ENCODE peak calls at places on chromosomes 12 and 14, in five cellular contexts. J, Q, W, I and A are unnamed samples.

GRCh38 chr14:27528328-27528727 is 930.5 kb upstream of the NOVA1 start:
- DNase-seq in J (no peak), Q (peak), W (no peak), I (no peak), A (peak)

GRCh38 chr12:29796823-29797263 is 13.1 kb upstream of the TMTC1 start:
- DNase-seq in J (no peak), Q (peak), W (no peak), I (no peak), A (peak)

GRCh38 chr14:81831128-81831815 is 297.6 kb upstream of the SEL1L start:
- DNase-seq in J (no peak), Q (peak), I (no peak), W (no peak), A (peak)

GRCh38 chr12:11902525-11902875 is 168.2 kb upstream of the BCL2L14 start:
- DNase-seq in Q (no peak), W (no peak), J (no peak), I (no peak), A (no peak)

GRCh38 chr12:31591308-31591901 is 469 bp upstream of the DENND5B start:
- DNase-seq in J (no peak), I (peak), W (no peak), Q (no peak), A (peak)

GRCh38 chr14:34770901-34771300 is 56.5 kb upstream of the CFL2 start:
- DNase-seq in W (no peak), I (no peak), Q (no peak), J (no peak), A (no peak)

GRCh38 chr12:28171356-28172060 is 18.7 kb upstream of the CCDC91 start:
- DNase-seq in Q (peak), I (no peak), W (no peak), J (no peak), A (peak)

GRCh38 chr14:79585845-79586244 is 625.5 kb downstream of the DIO2 start:
- DNase-seq in Q (no peak), J (no peak), I (no peak), W (no peak), A (no peak)

GRCh38 chr12:53145861-53146260 is 34.7 kb upstream of the ZNF740 start:
- DNase-seq in J (no peak), I (no peak), W (no peak), Q (no peak), A (no peak)

GRCh38 chr14:81211844-81212243 is 8.9 kb downstream of the GTF2A1 start:
- DNase-seq in Q (no peak), J (no peak), I (no peak), W (no peak), A (peak)

GRCh38 chr12:124545508-124546418 is 21.6 kb downstream of the NCOR2 start:
- DNase-seq in J (peak), W (no peak), I (peak), Q (no peak), A (no peak)

GRCh38 chr12:121600702-121601336 is 20.0 kb upstream of the KDM2B start:
- DNase-seq in W (no peak), I (no peak), J (no peak), Q (no peak), A (no peak)

GRCh38 chr14:77520626-77521025 is 22.0 kb upstream of the ISM2 start:
- DNase-seq in I (no peak), Q (no peak), W (no peak), J (no peak), A (no peak)

GRCh38 chr14:100522616-100523021 is 64.6 kb downstream of the BEGAIN start:
- DNase-seq in I (no peak), J (no peak), W (no peak), Q (no peak), A (no peak)

GRCh38 chr14:52951730-52952481 is 1.1 kb upstream of the FERMT2 start:
- DNase-seq in J (no peak), W (no peak), I (peak), Q (peak), A (peak)

GRCh38 chr12:72491399-72491798 is 219.2 kb downstream of the TRHDE start:
- DNase-seq in W (no peak), J (no peak), I (no peak), Q (no peak), A (no peak)

GRCh38 chr14:60561845-60562746 is 53.1 kb downstream of the SIX6 start:
- DNase-seq in I (peak), Q (peak), J (no peak), W (no peak), A (peak)

GRCh38 chr12:32240210-32240609 is 133.6 kb downstream of the BICD1 start:
- DNase-seq in Q (no peak), W (no peak), J (no peak), I (no peak), A (peak)

GRCh38 chr12:6635375-6635855 is 344 bp downstream of the LPAR5 start:
- DNase-seq in J (peak), Q (no peak), I (peak), W (no peak), A (no peak)

GRCh38 chr14:59155886-59156285 is 32.6 kb upstream of the DAAM1 start:
- DNase-seq in J (no peak), I (no peak), W (no peak), Q (no peak), A (no peak)

GRCh38 chr14:98786456-98786855 is 485.5 kb downstream of the BCL11B start:
- DNase-seq in J (no peak), W (no peak), Q (no peak), I (no peak), A (no peak)

GRCh38 chr14:96094211-96094610 is 55.0 kb downstream of the C14orf132 start:
- DNase-seq in I (no peak), W (no peak), Q (no peak), J (no peak), A (no peak)

GRCh38 chr14:38255673-38256357 is at the start of gene CLEC14A:
- DNase-seq in J (no peak), W (no peak), Q (no peak), I (no peak), A (no peak)

GRCh38 chr12:19431407-19432308 is 7.6 kb upstream of the AEBP2 start:
- DNase-seq in Q (peak), J (peak), I (peak), W (no peak), A (peak)

GRCh38 chr14:55546212-55546874 is 33.7 kb upstream of the KTN1 start:
- DNase-seq in Q (no peak), W (no peak), I (no peak), J (no peak), A (no peak)